ENCODE peak calls at places on chromosomes 7 and 10, in four cellular contexts. S is HepG2, R is GM12878, C is K562. I is an unnamed sample.

GRCh38 chr7:130288829-130289228 is 4.1 kb upstream of the CPA4 start:
- DNase-seq in S (peak), R (no peak), C (peak), I (no peak)

GRCh38 chr7:77542895-77543294 is 5.8 kb downstream of the PTPN12 start:
- DNase-seq in S (no peak), R (no peak), C (no peak), I (no peak)

GRCh38 chr7:85851571-85852193 is 664.8 kb upstream of the SEMA3D start:
- DNase-seq in S (peak), R (no peak), C (no peak), I (peak)

GRCh38 chr10:18214692-18215563 is 74.7 kb downstream of the CACNB2 start:
- DNase-seq in S (peak), R (no peak), C (peak), I (peak)

GRCh38 chr7:46607176-46607575 is 686.1 kb upstream of the IGFBP3 start:
- DNase-seq in S (no peak), R (no peak), C (no peak), I (no peak)

GRCh38 chr7:132009778-132010177 is 453.4 kb upstream of the PODXL start:
- DNase-seq in S (no peak), R (no peak), C (no peak), I (peak)

GRCh38 chr7:19146699-19147098 is 1.5 kb upstream of the FERD3L start:
- DNase-seq in S (no peak), R (no peak), C (no peak), I (no peak)

GRCh38 chr10:89515031-89515841 is 20.2 kb downstream of the SLC16A12 start:
- DNase-seq in S (no peak), R (no peak), C (no peak), I (no peak)

GRCh38 chr10:92813979-92814378 is 34.3 kb upstream of the EXOC6 start:
- DNase-seq in S (no peak), R (no peak), C (no peak), I (no peak)

GRCh38 chr7:150378115-150378852 is 846 bp upstream of the ZNF775 start:
- DNase-seq in S (peak), R (no peak), C (peak), I (peak)

GRCh38 chr7:157650801-157651200 is 314.0 kb downstream of the DNAJB6 start:
- DNase-seq in S (no peak), R (no peak), C (no peak), I (no peak)

GRCh38 chr7:7529328-7529727 is 6.3 kb downstream of the COL28A1 start:
- DNase-seq in S (no peak), R (no peak), C (no peak), I (peak)
- TF ChIP-seq POLR2AphosphoS2 in S (no peak), R (no peak), C (no peak), I (no peak)

GRCh38 chr7:45259966-45260646 is 102.5 kb downstream of the RAMP3 start:
- DNase-seq in S (peak), R (no peak), C (peak), I (peak)
- TF ChIP-seq MYC in S (no peak), R (no peak), C (peak), I (no peak)

GRCh38 chr10:33381897-33382578 is 47.6 kb upstream of the NRP1 start:
- DNase-seq in S (peak), R (no peak), C (no peak), I (no peak)
- TF ChIP-seq POLR2AphosphoS2 in S (no peak), R (no peak), C (no peak), I (no peak)

GRCh38 chr7:140136108-140136507 is 40.7 kb downstream of the KDM7A start:
- DNase-seq in S (no peak), R (no peak), C (no peak), I (no peak)
- TF ChIP-seq MYC in S (no peak), R (no peak), C (no peak), I (no peak)

GRCh38 chr7:24284699-24285506 is 913 bp downstream of the NPY start:
- DNase-seq in S (no peak), R (no peak), C (no peak), I (peak)

GRCh38 chr7:24291271-24291670 is 7.3 kb downstream of the NPY start:
- DNase-seq in S (no peak), R (no peak), C (no peak), I (no peak)

DNA sequence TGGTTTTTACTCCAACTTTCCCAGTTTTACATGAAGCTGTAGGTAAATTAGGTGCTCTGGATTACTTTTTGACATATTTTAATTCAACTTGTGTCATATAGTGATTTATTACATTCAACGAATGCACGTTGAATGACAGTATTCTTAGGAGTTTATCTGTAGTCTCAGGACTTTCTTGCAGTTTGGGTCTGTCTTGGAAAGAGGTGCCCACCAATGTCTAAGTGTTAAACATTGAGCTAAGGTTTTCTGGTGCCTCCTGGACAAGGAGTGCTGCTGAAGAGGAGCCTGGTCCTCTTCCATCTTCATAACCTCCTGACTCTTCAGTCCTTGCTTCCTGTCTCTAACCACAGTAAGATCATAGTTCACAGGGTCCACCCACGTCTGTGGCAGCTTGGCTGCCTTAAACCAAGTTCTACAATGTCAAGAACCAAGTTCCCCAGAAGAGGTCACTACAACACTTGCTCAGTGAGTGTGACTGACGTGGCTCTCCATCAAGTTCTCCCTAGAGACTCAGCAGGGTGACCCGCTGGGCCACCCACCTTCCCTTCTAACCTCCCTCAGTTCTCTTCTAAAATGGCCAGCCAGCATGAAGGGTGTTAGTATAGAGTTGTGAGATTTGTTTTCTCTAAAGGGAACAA is 6.1 kb downstream of the NPY start:
- DNase-seq in S (peak), R (peak), C (peak), I (peak)
- TF ChIP-seq POLR2AphosphoS2 in S (no peak), R (no peak), C (no peak), I (no peak)

DNA sequence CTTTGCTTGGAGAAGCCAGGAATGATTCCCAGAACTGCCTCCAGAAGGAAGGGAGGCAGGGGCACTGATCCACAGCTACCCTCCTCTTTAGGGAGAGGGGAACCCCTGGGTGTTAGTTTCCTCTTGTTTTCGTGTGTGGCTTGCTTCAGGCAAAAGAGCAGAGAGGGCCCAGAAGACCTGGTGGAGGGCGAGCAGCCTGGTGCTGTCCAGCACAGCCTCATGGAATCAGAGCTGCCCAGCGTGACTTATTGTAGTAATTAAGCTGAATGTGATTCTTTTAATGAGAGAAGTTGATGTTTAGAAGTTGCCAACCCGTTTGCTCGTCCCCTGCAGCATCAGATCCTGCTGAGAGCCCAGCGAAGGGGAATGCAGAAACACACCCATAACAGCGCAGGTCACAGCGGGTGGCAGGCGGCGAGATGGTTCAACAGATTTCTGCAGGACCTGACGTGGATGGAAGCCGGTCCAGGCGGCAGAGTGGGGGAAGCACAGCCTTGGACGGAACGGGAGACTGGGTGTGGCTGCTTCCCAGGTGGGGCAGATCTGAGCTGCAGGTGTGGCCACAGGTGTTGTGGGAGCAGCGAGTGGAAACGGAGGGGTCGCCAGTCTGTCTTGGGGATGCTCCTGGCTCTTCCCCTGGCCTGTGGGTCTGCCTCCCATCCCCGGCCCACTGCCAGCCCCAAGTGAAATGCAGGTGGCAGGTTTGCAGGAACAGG is 53.7 kb upstream of the SHH start:
- DNase-seq in S (no peak), R (no peak), C (no peak), I (no peak)
- TF ChIP-seq MYC in S (no peak), R (no peak), C (no peak), I (no peak)

DNA sequence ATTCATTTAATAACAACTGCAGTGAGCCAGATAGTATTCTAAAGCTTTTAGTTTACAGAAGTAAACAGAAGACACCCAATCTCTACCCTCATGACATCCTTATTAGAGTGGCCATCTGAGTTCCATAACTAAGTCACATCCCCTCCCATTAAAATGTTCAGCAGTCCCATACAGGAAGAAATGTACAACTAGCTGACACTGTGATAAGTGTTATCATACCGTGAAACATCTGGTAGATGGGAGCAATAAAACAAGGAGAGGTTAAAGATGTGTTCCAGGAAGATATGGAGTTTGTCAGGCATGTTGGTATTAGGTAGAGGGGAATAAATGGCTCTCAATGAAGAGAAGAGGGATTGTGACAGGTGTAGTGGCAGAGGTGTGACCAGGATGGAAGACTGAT is 60.5 kb upstream of the CAV2 start:
- DNase-seq in S (no peak), R (no peak), C (peak), I (no peak)
- TF ChIP-seq POLR2AphosphoS2 in S (no peak), R (no peak), C (no peak), I (no peak)

DNA sequence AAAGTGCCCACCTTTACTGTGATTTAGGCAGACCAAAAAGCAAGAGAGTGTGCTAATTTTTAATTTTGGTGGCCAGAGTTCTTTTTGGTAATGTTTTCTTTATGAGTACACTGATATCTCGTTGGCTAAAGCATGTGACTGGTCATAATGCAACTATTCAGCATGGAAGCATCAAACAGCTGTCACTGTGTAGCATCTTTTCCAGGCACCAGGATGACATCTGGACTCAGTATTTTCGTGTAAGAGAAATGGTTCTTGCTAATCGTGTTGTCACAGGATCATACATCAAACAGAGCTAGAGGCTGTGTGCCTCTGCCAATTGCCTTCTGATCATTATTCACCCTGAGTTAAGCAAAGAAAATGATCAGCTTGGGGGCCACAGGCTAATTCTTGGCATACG is 118.9 kb downstream of the SND1 start:
- DNase-seq in S (no peak), R (no peak), C (no peak), I (no peak)
- TF ChIP-seq MYC in S (no peak), R (no peak), C (no peak), I (no peak)